ENCODE peak calls at places on chromosome 9, in seven cellular contexts. L is psoas muscle, S is IMR-90, N is heart left ventricle, I is colonic mucosa, J is brain microvascular endothelial cell, F is breast epithelium. U is an unnamed sample.

GRCh38 chr9:89802809-89803355 is 198.1 kb downstream of the GADD45G start:
- DNase-seq in L (peak; percentile 31), S (no peak), N (peak; percentile 83), I (no peak), J (peak; percentile 7), F (peak; percentile 21), U (peak; percentile 15)

GRCh38 chr9:88310310-88310980 is 77.8 kb upstream of the SPIN1 start:
- DNase-seq in L (no peak), S (peak; percentile 16), N (no peak), I (no peak), J (no peak), F (no peak), U (no peak)

GRCh38 chr9:37903581-37903830 is 421 bp downstream of the SLC25A51 start:
- DNase-seq in L (peak; percentile 62), S (no peak), N (no peak), I (peak; percentile 78), J (peak; percentile 16), F (no peak), U (no peak)

GRCh38 chr9:89686134-89686533 is 81.3 kb downstream of the GADD45G start:
- DNase-seq in L (no peak), S (no peak), N (no peak), I (peak; percentile 46), J (no peak), F (peak; percentile 51), U (peak; percentile 96)

GRCh38 chr9:18887546-18887945 is 145.5 kb downstream of the SAXO1 start:
- DNase-seq in L (no peak), S (no peak), N (no peak), I (peak; percentile 23), J (no peak), F (no peak), U (no peak)

GRCh38 chr9:137679249-137679648 is 60.4 kb downstream of the EHMT1 start:
- DNase-seq in L (no peak), S (no peak), N (no peak), I (no peak), J (no peak), F (no peak), U (no peak)

GRCh38 chr9:125663127-125663526 is 43.9 kb downstream of the MAPKAP1 start:
- DNase-seq in L (no peak), S (peak; percentile 79), N (no peak), I (no peak), J (peak; percentile 44), F (no peak), U (peak; percentile 84)

GRCh38 chr9:85876628-85877027 is 64.3 kb upstream of the NAA35 start:
- DNase-seq in L (no peak), S (no peak), N (no peak), I (no peak), J (no peak), F (no peak), U (no peak)

GRCh38 chr9:97307500-97308163 is at the start of gene CCDC180:
- DNase-seq in L (peak; percentile 65), S (no peak), N (no peak), I (no peak), J (peak; percentile 4), F (peak; percentile 46), U (no peak)

GRCh38 chr9:12718482-12719026 is 25.4 kb downstream of the TYRP1 start:
- DNase-seq in L (no peak), S (peak; percentile 44), N (peak; percentile 20), I (no peak), J (peak; percentile 82), F (no peak), U (peak; percentile 61)

GRCh38 chr9:108133101-108133500 is 643.5 kb upstream of the KLF4 start:
- DNase-seq in L (no peak), S (no peak), N (no peak), I (no peak), J (no peak), F (no peak), U (no peak)

GRCh38 chr9:34279431-34279830 is 49.6 kb downstream of the KIF24 start:
- DNase-seq in L (no peak), S (no peak), N (no peak), I (no peak), J (no peak), F (no peak), U (peak; percentile 83)

GRCh38 chr9:36900136-36900855 is 133.8 kb downstream of the PAX5 start:
- DNase-seq in L (no peak), S (no peak), N (no peak), I (no peak), J (no peak), F (no peak), U (no peak)

GRCh38 chr9:125412166-125412565 is 150.5 kb downstream of the GAPVD1 start:
- DNase-seq in L (no peak), S (no peak), N (peak; percentile 6), I (no peak), J (no peak), F (no peak), U (no peak)

GRCh38 chr9:131095666-131096489 is 453 bp upstream of the AIF1L start:
- DNase-seq in L (no peak), S (no peak), N (peak; percentile 62), I (peak; percentile 26), J (no peak), F (no peak), U (no peak)

GRCh38 chr9:130986311-130986940 is 22.5 kb upstream of the LAMC3 start:
- DNase-seq in L (no peak), S (no peak), N (no peak), I (no peak), J (no peak), F (no peak), U (no peak)

GRCh38 chr9:34559616-34560546 is 29.6 kb downstream of the CNTFR start:
- DNase-seq in L (peak; percentile 76), S (peak; percentile 59), N (peak; percentile 66), I (peak; percentile 55), J (peak; percentile 43), F (no peak), U (peak; percentile 62)

GRCh38 chr9:16068476-16068875 is 515.6 kb downstream of the CCDC171 start:
- DNase-seq in L (no peak), S (peak; percentile 95), N (no peak), I (no peak), J (peak; percentile 65), F (no peak), U (no peak)

GRCh38 chr9:129173296-129174101 is 4.6 kb downstream of the IER5L start:
- DNase-seq in L (no peak), S (no peak), N (no peak), I (peak; percentile 30), J (no peak), F (no peak), U (no peak)

GRCh38 chr9:32954642-32955041 is 46.8 kb downstream of the APTX start:
- DNase-seq in L (no peak), S (peak; percentile 63), N (no peak), I (no peak), J (no peak), F (no peak), U (peak; percentile 31)

GRCh38 chr9:98864257-98865180 is 57.0 kb downstream of the GALNT12 start:
- DNase-seq in L (peak; percentile 36), S (peak; percentile 66), N (peak; percentile 70), I (no peak), J (no peak), F (no peak), U (no peak)

GRCh38 chr9:86975571-86975970 is 28.3 kb upstream of the GAS1 start:
- DNase-seq in L (no peak), S (no peak), N (no peak), I (no peak), J (no peak), F (no peak), U (no peak)

GRCh38 chr9:101235105-101235866 is 149.5 kb downstream of the BAAT start:
- DNase-seq in L (no peak), S (no peak), N (no peak), I (no peak), J (no peak), F (no peak), U (peak; percentile 52)

GRCh38 chr9:132833451-132834130 is 44.5 kb downstream of the AK8 start:
- DNase-seq in L (no peak), S (no peak), N (no peak), I (no peak), J (no peak), F (no peak), U (no peak)
- H3K4me3 ChIP-seq in L (no peak overlapping the region), S (no peak overlapping the region), N (no peak overlapping the region), I (no peak overlapping the region), J (no peak overlapping the region), F (no peak overlapping the region), U (no peak overlapping the region)

GRCh38 chr9:136395345-136396218 is 4.4 kb downstream of the SNAPC4 start:
- DNase-seq in L (no peak), S (no peak), N (no peak), I (no peak), J (no peak), F (no peak), U (no peak)

GRCh38 chr9:136397643-136398042 is 2.3 kb downstream of the SNAPC4 start:
- DNase-seq in L (no peak), S (no peak), N (no peak), I (no peak), J (no peak), F (no peak), U (no peak)

GRCh38 chr9:136398286-136398685 is 1.7 kb downstream of the SNAPC4 start:
- DNase-seq in L (no peak), S (no peak), N (no peak), I (no peak), J (no peak), F (no peak), U (no peak)

GRCh38 chr9:136394312-136395305 is 5.4 kb downstream of the SNAPC4 start:
- DNase-seq in L (peak; percentile 66), S (no peak), N (no peak), I (no peak), J (no peak), F (no peak), U (no peak)

GRCh38 chr9:136396219-136396515 is 3.8 kb downstream of the SNAPC4 start:
- DNase-seq in L (no peak), S (no peak), N (no peak), I (no peak), J (no peak), F (no peak), U (no peak)
- H3K36me3 ChIP-seq in L (no peaks in the 10 kb centered on the region), S (peaks cover 59% of the 10 kb centered on the region), N (peaks cover 71% of the 10 kb centered on the region), I (peaks cover 6% of the 10 kb centered on the region), J (peaks cover 71% of the 10 kb centered on the region), F (peaks cover 5% of the 10 kb centered on the region), U (peaks cover 53% of the 10 kb centered on the region)

DNA sequence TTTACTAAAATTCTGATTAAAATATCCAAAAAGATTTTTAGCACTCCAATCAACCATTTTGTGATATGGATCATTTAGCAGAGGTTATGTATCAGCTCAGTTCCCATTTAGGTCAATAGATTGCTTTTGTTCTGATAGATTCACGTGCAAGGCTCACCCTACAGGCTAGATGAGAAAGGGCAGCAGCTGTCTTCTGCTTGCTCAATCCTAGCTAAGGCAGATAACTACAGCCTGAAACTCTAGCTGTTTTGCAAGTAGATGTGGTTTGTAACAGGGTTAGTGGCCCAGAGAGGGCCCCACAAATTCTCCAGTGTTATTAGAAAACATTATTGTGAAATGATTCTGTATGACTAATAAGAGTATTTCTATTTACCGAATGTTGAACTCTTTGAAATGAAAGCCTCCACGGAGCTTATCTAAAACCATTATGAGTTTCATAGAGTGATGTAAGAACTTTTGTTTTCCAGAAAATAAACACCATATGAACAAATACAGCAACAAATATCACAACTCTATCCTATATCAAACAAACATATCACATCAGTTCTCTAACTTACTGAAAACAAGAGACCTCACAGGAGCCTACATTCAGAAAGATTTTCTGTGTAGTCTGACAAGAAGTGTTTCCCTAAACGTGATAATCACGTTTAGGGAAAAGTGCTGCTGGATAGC is 841.9 kb upstream of the ACO1 start:
- DNase-seq in L (no peak), S (peak; percentile 4), N (no peak), I (no peak), J (peak; percentile 80), F (no peak), U (peak; percentile 92)
- TF ChIP-seq CTCF in L (peak; percentile 36), S (no peak), N (no peak), I (no peak), J (peak; percentile 75), F (no peak), U (peak; percentile 66)

GRCh38 chr9:119036969-119037368 is 332.3 kb downstream of the BRINP1 start:
- DNase-seq in L (no peak), S (no peak), N (no peak), I (no peak), J (no peak), F (no peak), U (no peak)
- H3K4me3 ChIP-seq in L (no peak overlapping the region), S (no peak overlapping the region), N (no peak overlapping the region), I (no peak overlapping the region), J (no peak overlapping the region), F (no peak overlapping the region), U (no peak overlapping the region)